ENCODE peak calls at places on chromosomes 11 and 22, in four cellular contexts. One of them, this sample, is unnamed.

GRCh38 chr22:37972527-37972926 is 11.8 kb downstream of the SOX10 start:
- DNase-seq in activated T-helper 1 cell treated with anti-CD3 and anti-CD28 coated beads, Interleukin-2, amount 50 U/mL, for 16 hours: no peak
- DNase-seq in iris pigment epithelial cell: no peak
- DNase-seq in stimulated activated CD4-positive, alpha-beta T cell treated with anti-CD3 and anti-CD28 coated beads, Interleukin-1b, Interleukin-23, amount 100 ng/mL, for 4 hours: no peak
- DNase-seq in this sample: no peak

GRCh38 chr11:65501005-65501529 is 2.2 kb downstream of the MALAT1 start:
- DNase-seq in activated T-helper 1 cell treated with anti-CD3 and anti-CD28 coated beads, Interleukin-2, amount 50 U/mL, for 16 hours: no peak
- DNase-seq in iris pigment epithelial cell: no peak
- DNase-seq in stimulated activated CD4-positive, alpha-beta T cell treated with anti-CD3 and anti-CD28 coated beads, Interleukin-1b, Interleukin-23, amount 100 ng/mL, for 4 hours: no peak
- DNase-seq in this sample: no peak

GRCh38 chr11:103529217-103529684 is 420.0 kb downstream of the DYNC2H1 start:
- DNase-seq in activated T-helper 1 cell treated with anti-CD3 and anti-CD28 coated beads, Interleukin-2, amount 50 U/mL, for 16 hours: no peak
- DNase-seq in iris pigment epithelial cell: peak
- DNase-seq in stimulated activated CD4-positive, alpha-beta T cell treated with anti-CD3 and anti-CD28 coated beads, Interleukin-1b, Interleukin-23, amount 100 ng/mL, for 4 hours: no peak
- DNase-seq in this sample: no peak

GRCh38 chr11:105189586-105189985 is 50.0 kb upstream of the CARD18 start:
- DNase-seq in activated T-helper 1 cell treated with anti-CD3 and anti-CD28 coated beads, Interleukin-2, amount 50 U/mL, for 16 hours: no peak
- DNase-seq in iris pigment epithelial cell: peak
- DNase-seq in stimulated activated CD4-positive, alpha-beta T cell treated with anti-CD3 and anti-CD28 coated beads, Interleukin-1b, Interleukin-23, amount 100 ng/mL, for 4 hours: no peak
- DNase-seq in this sample: no peak

GRCh38 chr22:26461188-26461810 is 22.3 kb downstream of the HPS4 start:
- DNase-seq in activated T-helper 1 cell treated with anti-CD3 and anti-CD28 coated beads, Interleukin-2, amount 50 U/mL, for 16 hours: no peak
- DNase-seq in iris pigment epithelial cell: peak
- DNase-seq in stimulated activated CD4-positive, alpha-beta T cell treated with anti-CD3 and anti-CD28 coated beads, Interleukin-1b, Interleukin-23, amount 100 ng/mL, for 4 hours: peak
- DNase-seq in this sample: peak

GRCh38 chr11:596374-596773 is 19.4 kb downstream of the IRF7 start:
- DNase-seq in activated T-helper 1 cell treated with anti-CD3 and anti-CD28 coated beads, Interleukin-2, amount 50 U/mL, for 16 hours: no peak
- DNase-seq in iris pigment epithelial cell: no peak
- DNase-seq in stimulated activated CD4-positive, alpha-beta T cell treated with anti-CD3 and anti-CD28 coated beads, Interleukin-1b, Interleukin-23, amount 100 ng/mL, for 4 hours: no peak
- DNase-seq in this sample: no peak

GRCh38 chr11:130634981-130635473 is 186.6 kb downstream of the ADAMTS15 start:
- DNase-seq in activated T-helper 1 cell treated with anti-CD3 and anti-CD28 coated beads, Interleukin-2, amount 50 U/mL, for 16 hours: no peak
- DNase-seq in iris pigment epithelial cell: peak
- DNase-seq in stimulated activated CD4-positive, alpha-beta T cell treated with anti-CD3 and anti-CD28 coated beads, Interleukin-1b, Interleukin-23, amount 100 ng/mL, for 4 hours: no peak
- DNase-seq in this sample: no peak

GRCh38 chr11:64996710-64997380 is at the start of gene BATF2:
- DNase-seq in activated T-helper 1 cell treated with anti-CD3 and anti-CD28 coated beads, Interleukin-2, amount 50 U/mL, for 16 hours: no peak
- DNase-seq in iris pigment epithelial cell: peak
- DNase-seq in stimulated activated CD4-positive, alpha-beta T cell treated with anti-CD3 and anti-CD28 coated beads, Interleukin-1b, Interleukin-23, amount 100 ng/mL, for 4 hours: no peak
- DNase-seq in this sample: peak

GRCh38 chr11:67071420-67072284 is 15.0 kb downstream of the RHOD start:
- DNase-seq in activated T-helper 1 cell treated with anti-CD3 and anti-CD28 coated beads, Interleukin-2, amount 50 U/mL, for 16 hours: peak
- DNase-seq in iris pigment epithelial cell: peak
- DNase-seq in stimulated activated CD4-positive, alpha-beta T cell treated with anti-CD3 and anti-CD28 coated beads, Interleukin-1b, Interleukin-23, amount 100 ng/mL, for 4 hours: peak
- DNase-seq in this sample: no peak

GRCh38 chr11:128904872-128905344 is 13.8 kb downstream of the KCNJ5 start:
- DNase-seq in activated T-helper 1 cell treated with anti-CD3 and anti-CD28 coated beads, Interleukin-2, amount 50 U/mL, for 16 hours: no peak
- DNase-seq in iris pigment epithelial cell: no peak
- DNase-seq in stimulated activated CD4-positive, alpha-beta T cell treated with anti-CD3 and anti-CD28 coated beads, Interleukin-1b, Interleukin-23, amount 100 ng/mL, for 4 hours: no peak
- DNase-seq in this sample: peak

GRCh38 chr11:34644669-34645406 is 23.9 kb downstream of the EHF start:
- DNase-seq in activated T-helper 1 cell treated with anti-CD3 and anti-CD28 coated beads, Interleukin-2, amount 50 U/mL, for 16 hours: no peak
- DNase-seq in iris pigment epithelial cell: peak
- DNase-seq in stimulated activated CD4-positive, alpha-beta T cell treated with anti-CD3 and anti-CD28 coated beads, Interleukin-1b, Interleukin-23, amount 100 ng/mL, for 4 hours: no peak
- DNase-seq in this sample: no peak

GRCh38 chr22:50702821-50703725 is 30.4 kb downstream of the SHANK3 start:
- DNase-seq in activated T-helper 1 cell treated with anti-CD3 and anti-CD28 coated beads, Interleukin-2, amount 50 U/mL, for 16 hours: no peak
- DNase-seq in iris pigment epithelial cell: no peak
- DNase-seq in stimulated activated CD4-positive, alpha-beta T cell treated with anti-CD3 and anti-CD28 coated beads, Interleukin-1b, Interleukin-23, amount 100 ng/mL, for 4 hours: no peak
- DNase-seq in this sample: no peak

GRCh38 chr22:48091060-48091650 is 1328.7 kb downstream of the TBC1D22A start:
- DNase-seq in activated T-helper 1 cell treated with anti-CD3 and anti-CD28 coated beads, Interleukin-2, amount 50 U/mL, for 16 hours: no peak
- DNase-seq in iris pigment epithelial cell: no peak
- DNase-seq in stimulated activated CD4-positive, alpha-beta T cell treated with anti-CD3 and anti-CD28 coated beads, Interleukin-1b, Interleukin-23, amount 100 ng/mL, for 4 hours: no peak
- DNase-seq in this sample: no peak

GRCh38 chr22:35540600-35541253 is at the start of gene RASD2:
- DNase-seq in activated T-helper 1 cell treated with anti-CD3 and anti-CD28 coated beads, Interleukin-2, amount 50 U/mL, for 16 hours: no peak
- DNase-seq in iris pigment epithelial cell: no peak
- DNase-seq in stimulated activated CD4-positive, alpha-beta T cell treated with anti-CD3 and anti-CD28 coated beads, Interleukin-1b, Interleukin-23, amount 100 ng/mL, for 4 hours: peak
- DNase-seq in this sample: no peak

GRCh38 chr22:35039625-35040024 is 26.3 kb upstream of the ISX start:
- DNase-seq in activated T-helper 1 cell treated with anti-CD3 and anti-CD28 coated beads, Interleukin-2, amount 50 U/mL, for 16 hours: no peak
- DNase-seq in iris pigment epithelial cell: no peak
- DNase-seq in stimulated activated CD4-positive, alpha-beta T cell treated with anti-CD3 and anti-CD28 coated beads, Interleukin-1b, Interleukin-23, amount 100 ng/mL, for 4 hours: no peak
- DNase-seq in this sample: no peak

GRCh38 chr11:76637491-76638266 is 32.9 kb downstream of the LRRC32 start:
- DNase-seq in activated T-helper 1 cell treated with anti-CD3 and anti-CD28 coated beads, Interleukin-2, amount 50 U/mL, for 16 hours: no peak
- DNase-seq in iris pigment epithelial cell: no peak
- DNase-seq in stimulated activated CD4-positive, alpha-beta T cell treated with anti-CD3 and anti-CD28 coated beads, Interleukin-1b, Interleukin-23, amount 100 ng/mL, for 4 hours: no peak
- DNase-seq in this sample: no peak

GRCh38 chr11:65410936-65411680 is 11.5 kb upstream of the NEAT1 start:
- DNase-seq in activated T-helper 1 cell treated with anti-CD3 and anti-CD28 coated beads, Interleukin-2, amount 50 U/mL, for 16 hours: no peak
- DNase-seq in iris pigment epithelial cell: no peak
- DNase-seq in stimulated activated CD4-positive, alpha-beta T cell treated with anti-CD3 and anti-CD28 coated beads, Interleukin-1b, Interleukin-23, amount 100 ng/mL, for 4 hours: no peak
- DNase-seq in this sample: no peak

This sample was measured in NCI-H1930.